ENCODE peak calls at places on chromosomes 16 and 17, in four cellular contexts. C is H9, R is mesenchymal stem cell, M is IMR-90. F is an unnamed sample.

GRCh38 chr17:13001991-13002615 is 15.7 kb downstream of the ELAC2 start:
- DNase-seq in C (no peak), R (no peak), M (peak), F (no peak)

GRCh38 chr16:49500211-49500610 is 126.6 kb downstream of the C16orf78 start:
- DNase-seq in C (no peak), R (no peak), M (no peak), F (no peak)

GRCh38 chr17:37062036-37062435 is 113.3 kb downstream of the AATF start:
- DNase-seq in C (no peak), R (no peak), M (no peak), F (no peak)

GRCh38 chr16:11636172-11636721 is 32.0 kb upstream of the SNN start:
- DNase-seq in C (peak), R (no peak), M (no peak), F (peak)

GRCh38 chr17:17055286-17056166 is 13.3 kb downstream of the MPRIP start:
- DNase-seq in C (peak), R (no peak), M (no peak), F (peak)

GRCh38 chr17:76370261-76370993 is 14.0 kb upstream of the SPHK1 start:
- DNase-seq in C (no peak), R (peak), M (peak), F (peak)

GRCh38 chr17:78558181-78558850 is 18.9 kb downstream of the DNAH17 start:
- DNase-seq in C (no peak), R (peak), M (no peak), F (peak)

GRCh38 chr16:30748634-30749445 is 615 bp downstream of the PHKG2 start:
- DNase-seq in C (peak), R (peak), M (peak), F (peak)

GRCh38 chr16:2822158-2822495 is 5.1 kb downstream of the PRSS21 start:
- DNase-seq in C (no peak), R (no peak), M (no peak), F (no peak)

GRCh38 chr16:55543470-55543869 is 23.0 kb upstream of the CAPNS2 start:
- DNase-seq in C (no peak), R (peak), M (peak), F (no peak)

GRCh38 chr17:16322636-16323035 is 30.6 kb downstream of the CENPV start:
- DNase-seq in C (no peak), R (peak), M (peak), F (no peak)

GRCh38 chr17:20073056-20073979 is 64.2 kb downstream of the SPECC1 start:
- DNase-seq in C (no peak), R (no peak), M (peak), F (no peak)

GRCh38 chr16:17970366-17970765 is 366.2 kb downstream of the NPIPA8 start:
- DNase-seq in C (no peak), R (no peak), M (no peak), F (no peak)

GRCh38 chr17:78185981-78186688 is 717 bp downstream of the TK1 start:
- DNase-seq in C (no peak), R (peak), M (no peak), F (no peak)

GRCh38 chr16:78321611-78322010 is 222.2 kb downstream of the WWOX start:
- DNase-seq in C (peak), R (no peak), M (no peak), F (no peak)

GRCh38 chr16:9055115-9055514 is 36.3 kb upstream of the HAPSTR1 start:
- DNase-seq in C (no peak), R (no peak), M (no peak), F (no peak)

GRCh38 chr16:9050102-9050830 is 41.2 kb upstream of the HAPSTR1 start:
- DNase-seq in C (peak), R (no peak), M (peak), F (peak)

GRCh38 chr16:9055661-9056060 is 35.8 kb upstream of the HAPSTR1 start:
- DNase-seq in C (no peak), R (no peak), M (peak), F (no peak)

GRCh38 chr16:9054460-9054859 is 37.0 kb upstream of the HAPSTR1 start:
- DNase-seq in C (no peak), R (no peak), M (no peak), F (no peak)

GRCh38 chr16:9053006-9053601 is 38.3 kb upstream of the HAPSTR1 start:
- DNase-seq in C (peak), R (peak), M (peak), F (peak)
- H3K18ac ChIP-seq in C (peak), R (no peak), M (no peak), F (no peak)

GRCh38 chr17:74444406-74444805 is 12.5 kb downstream of the GPRC5C start:
- DNase-seq in C (peak), R (no peak), M (no peak), F (no peak)

GRCh38 chr17:74445156-74445555 is 13.3 kb downstream of the GPRC5C start:
- DNase-seq in C (no peak), R (no peak), M (no peak), F (no peak)

GRCh38 chr17:74442670-74443515 is 11.0 kb downstream of the GPRC5C start:
- DNase-seq in C (peak), R (no peak), M (no peak), F (no peak)

GRCh38 chr17:74442291-74442669 is 10.4 kb downstream of the GPRC5C start:
- DNase-seq in C (no peak), R (no peak), M (no peak), F (no peak)

DNA sequence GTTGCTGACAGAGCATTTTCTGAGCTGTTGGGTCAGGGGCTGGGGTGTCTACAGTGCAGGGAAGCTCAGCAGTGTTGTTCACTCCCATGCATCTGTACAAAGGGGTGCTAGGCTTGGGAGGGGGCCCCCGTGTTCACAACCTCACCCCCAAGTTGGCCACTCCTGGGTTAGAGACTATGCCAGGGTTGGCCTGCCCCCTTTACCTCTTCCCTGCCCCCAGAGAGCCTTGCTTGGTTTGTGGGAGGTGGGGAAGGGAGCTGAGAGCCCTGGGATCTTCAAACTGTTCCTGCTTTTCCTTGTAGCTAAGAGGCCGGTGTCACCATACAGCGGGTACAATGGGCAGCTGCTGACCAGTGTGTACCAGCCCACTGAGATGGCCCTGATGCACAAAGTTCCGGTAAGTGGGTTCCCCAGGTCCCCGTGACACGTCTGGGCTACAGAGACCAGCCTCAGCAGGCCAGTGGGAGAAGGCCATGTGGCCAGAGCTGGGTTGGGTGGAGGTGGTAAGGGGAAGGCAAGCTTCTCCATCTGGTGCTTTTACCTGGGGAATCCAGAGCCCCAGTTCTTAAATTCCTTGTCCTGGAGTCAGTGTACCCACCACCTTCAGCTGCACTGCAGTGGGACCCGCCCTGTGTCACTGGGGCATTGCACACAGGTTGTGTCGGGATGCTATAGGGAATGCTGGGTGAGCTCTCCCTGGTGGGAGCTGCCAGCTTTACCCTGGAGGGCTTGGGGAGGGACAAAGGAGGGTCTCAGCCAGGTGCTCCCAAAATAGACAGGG is 11.8 kb downstream of the GPRC5C start:
- DNase-seq in C (no peak), R (no peak), M (no peak), F (no peak)
- H2AFZ ChIP-seq in C (no peak), R (no peak), M (no peak), F (peak)

GRCh38 chr17:57781386-57782050 is 36.4 kb upstream of the CCDC182 start:
- DNase-seq in C (no peak), R (peak), M (no peak), F (no peak)
- H3K18ac ChIP-seq in C (no peak), R (no peak), M (no peak), F (no peak)

DNA sequence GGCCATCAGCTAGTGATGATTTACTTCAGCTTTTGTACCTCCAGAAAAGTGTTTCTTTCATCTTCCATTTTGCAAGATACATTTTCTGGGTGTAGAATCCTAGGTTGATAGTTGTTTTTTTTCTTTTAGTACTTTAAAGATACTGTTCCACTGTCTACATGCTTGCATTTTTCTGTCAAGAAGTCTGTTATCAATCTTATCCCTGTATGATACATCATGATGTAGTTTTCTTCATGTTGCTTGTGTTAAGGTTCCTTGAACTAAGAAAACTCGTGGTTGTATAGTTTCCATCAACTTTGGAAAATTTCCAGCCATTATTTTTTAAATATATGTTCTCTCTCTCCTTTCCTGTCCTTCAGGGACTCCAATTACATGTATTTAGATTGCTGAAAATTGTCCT is 24.1 kb downstream of the DYNLL2 start:
- DNase-seq in C (no peak), R (no peak), M (no peak), F (no peak)
- H2AFZ ChIP-seq in C (no peak), R (no peak), M (no peak), F (no peak)

GRCh38 chr16:75567911-75568310 is 1.7 kb downstream of the GABARAPL2 start:
- DNase-seq in C (no peak), R (no peak), M (no peak), F (no peak)

GRCh38 chr16:75565640-75566039 is 539 bp upstream of the GABARAPL2 start:
- DNase-seq in C (no peak), R (no peak), M (no peak), F (no peak)

GRCh38 chr16:75570351-75571104 is 4.3 kb downstream of the GABARAPL2 start:
- DNase-seq in C (no peak), R (no peak), M (no peak), F (no peak)

GRCh38 chr16:75566040-75566888 is at the start of gene GABARAPL2:
- DNase-seq in C (peak), R (peak), M (peak), F (peak)

DNA sequence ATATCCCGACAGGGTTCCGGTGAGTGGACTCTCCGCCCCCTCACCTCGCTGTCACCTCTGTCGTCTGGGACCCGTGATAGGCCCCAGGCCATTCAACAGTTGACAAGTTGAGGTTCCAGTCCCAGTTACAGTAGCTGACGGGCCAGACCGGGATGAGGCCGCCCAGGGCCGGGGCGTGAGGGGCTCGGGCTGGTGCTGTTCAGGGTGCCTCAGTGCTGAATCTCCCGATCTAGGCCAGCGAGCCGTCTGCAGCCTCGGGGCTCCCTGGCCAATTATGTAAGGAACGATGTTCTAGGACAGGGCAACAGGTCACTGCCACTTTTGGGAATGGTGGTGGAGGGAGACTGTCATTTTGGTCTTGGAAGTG is 693 bp downstream of the GABARAPL2 start:
- DNase-seq in C (no peak), R (peak), M (no peak), F (no peak)
- H3K18ac ChIP-seq in C (no peak), R (peak), M (no peak), F (peak)

GRCh38 chr16:69834817-69835477 is 72.8 kb downstream of the WWP2 start:
- DNase-seq in C (no peak), R (peak), M (no peak), F (no peak)
- H2AFZ ChIP-seq in C (no peak), R (no peak), M (no peak), F (no peak)

GRCh38 chr17:43562679-43563146 is 16.6 kb upstream of the ETV4 start:
- DNase-seq in C (no peak), R (no peak), M (no peak), F (no peak)
- H3K18ac ChIP-seq in C (no peak), R (no peak), M (no peak), F (no peak)

F was measured in trophoblast cell.